ENCODE peak calls at places on chromosome 16, in seven cellular contexts. Y is upper lobe of left lung, X is ovary, Z is suprapubic skin, G is tibial nerve, Q is GM12878, B is transverse colon. U is an unnamed sample.
A peak's percentile ranks its signal among the peaks of the same experiment; 100 is the strongest.

GRCh38 chr16:8877894-8878522 is 4.1 kb upstream of the LITAFD start:
- DNase-seq in Z (no peak), B (no peak), X (no peak), G (no peak), Q (no peak), Y (no peak), U (no peak)

GRCh38 chr16:75383141-75383540 is 50.2 kb downstream of the CFDP1 start:
- DNase-seq in G (no peak), Y (no peak), Q (no peak), Z (no peak), X (no peak), B (no peak), U (no peak)

GRCh38 chr16:14347706-14348105 is 276.6 kb downstream of the MRTFB start:
- DNase-seq in Q (no peak), Z (no peak), G (no peak), B (no peak), X (no peak), Y (no peak), U (no peak)

GRCh38 chr16:3149630-3150345 is 15.0 kb downstream of the ZNF213 start:
- DNase-seq in Y (peak; percentile 75), Z (peak; percentile 89), Q (no peak), X (peak; percentile 70), B (peak; percentile 81), G (peak; percentile 58), U (peak; percentile 73)

GRCh38 chr16:1019234-1019933 is 37.8 kb downstream of the SOX8 start:
- DNase-seq in Q (no peak), Z (no peak), B (no peak), Y (no peak), G (peak; percentile 27), X (no peak), U (no peak)

GRCh38 chr16:65042966-65043365 is 78.9 kb downstream of the CDH11 start:
- DNase-seq in B (no peak), Q (no peak), G (no peak), Z (no peak), X (no peak), Y (no peak), U (no peak)

GRCh38 chr16:79638386-79639106 is 38.0 kb upstream of the MAF start:
- DNase-seq in Y (no peak), Q (no peak), G (no peak), X (no peak), B (no peak), Z (no peak), U (no peak)

GRCh38 chr16:57764341-57765159 is 29.0 kb downstream of the KATNB1 start:
- DNase-seq in Z (no peak), Y (peak; percentile 43), Q (peak; percentile 3), X (no peak), B (no peak), G (no peak), U (no peak)

GRCh38 chr16:50861926-50862325 is 120.0 kb downstream of the CYLD start:
- DNase-seq in G (no peak), Q (no peak), B (no peak), X (no peak), Z (no peak), Y (no peak), U (no peak)

GRCh38 chr16:75114946-75115825 is 1.4 kb downstream of the LDHD start:
- DNase-seq in B (no peak), X (peak; percentile 36), Q (no peak), G (no peak), Z (no peak), Y (no peak), U (no peak)

GRCh38 chr16:5056347-5056746 is 9.4 kb downstream of the C16orf89 start:
- DNase-seq in Q (no peak), B (peak; percentile 41), X (no peak), G (no peak), Z (no peak), Y (peak; percentile 53), U (peak; percentile 29)

GRCh38 chr16:56734429-56734828 is 4.5 kb downstream of the NUP93 start:
- DNase-seq in Y (no peak), B (no peak), G (no peak), X (no peak), Q (no peak), Z (no peak), U (no peak)

GRCh38 chr16:71276589-71277334 is 12.4 kb downstream of the CMTR2 start:
- DNase-seq in X (no peak), G (no peak), Q (no peak), Z (no peak), Y (no peak), B (no peak), U (no peak)

GRCh38 chr16:71230122-71230845 is at the start of gene HYDIN:
- DNase-seq in X (peak; percentile 26), Y (peak; percentile 85), G (no peak), Q (no peak), Z (peak; percentile 60), B (peak; percentile 41), U (no peak)

GRCh38 chr16:87954361-87954760 is 3.1 kb downstream of the BANP start:
- DNase-seq in B (no peak), Q (no peak), X (no peak), Z (no peak), G (no peak), Y (peak; percentile 53), U (peak; percentile 44)

GRCh38 chr16:554640-555413 is 5.4 kb upstream of the PRR35 start:
- DNase-seq in G (no peak), X (no peak), Y (no peak), Q (no peak), Z (no peak), B (peak; percentile 34), U (no peak)

GRCh38 chr16:24645739-24646645 is 83.5 kb upstream of the TNRC6A start:
- DNase-seq in X (no peak), B (no peak), G (peak; percentile 20), Q (no peak), Y (no peak), Z (no peak), U (no peak)

GRCh38 chr16:86740817-86741799 is 162.8 kb downstream of the FOXL1 start:
- DNase-seq in Z (no peak), X (no peak), Q (no peak), B (no peak), Y (no peak), G (peak; percentile 15), U (no peak)

GRCh38 chr16:71673190-71673956 is 47.4 kb downstream of the MARVELD3 start:
- DNase-seq in Z (no peak), X (no peak), Y (no peak), G (no peak), Q (no peak), B (no peak), U (no peak)

GRCh38 chr16:82344157-82344556 is 174.1 kb upstream of the MPHOSPH6 start:
- DNase-seq in B (no peak), Q (no peak), G (no peak), Z (no peak), Y (no peak), X (no peak), U (peak; percentile 55)

GRCh38 chr16:25747160-25747758 is 55.5 kb downstream of the HS3ST4 start:
- DNase-seq in Q (no peak), B (no peak), G (no peak), Y (no peak), Z (no peak), X (no peak), U (no peak)

GRCh38 chr16:35210681-35211433 is 1751.4 kb downstream of the TP53TG3F start:
- DNase-seq in Q (no peak), G (no peak), Y (no peak), X (no peak), B (no peak), Z (no peak), U (no peak)

GRCh38 chr16:78761427-78761826 is 662.0 kb downstream of the WWOX start:
- DNase-seq in X (no peak), Y (no peak), B (no peak), Z (no peak), Q (peak; percentile 34), G (no peak), U (no peak)

GRCh38 chr16:79409970-79410369 is 190.6 kb downstream of the MAF start:
- DNase-seq in B (no peak), G (no peak), X (no peak), Z (no peak), Y (no peak), Q (no peak), U (no peak)

GRCh38 chr16:17607624-17608023 is 136.9 kb upstream of the XYLT1 start:
- DNase-seq in X (no peak), B (no peak), Z (no peak), Q (no peak), Y (no peak), G (no peak), U (no peak)

DNA sequence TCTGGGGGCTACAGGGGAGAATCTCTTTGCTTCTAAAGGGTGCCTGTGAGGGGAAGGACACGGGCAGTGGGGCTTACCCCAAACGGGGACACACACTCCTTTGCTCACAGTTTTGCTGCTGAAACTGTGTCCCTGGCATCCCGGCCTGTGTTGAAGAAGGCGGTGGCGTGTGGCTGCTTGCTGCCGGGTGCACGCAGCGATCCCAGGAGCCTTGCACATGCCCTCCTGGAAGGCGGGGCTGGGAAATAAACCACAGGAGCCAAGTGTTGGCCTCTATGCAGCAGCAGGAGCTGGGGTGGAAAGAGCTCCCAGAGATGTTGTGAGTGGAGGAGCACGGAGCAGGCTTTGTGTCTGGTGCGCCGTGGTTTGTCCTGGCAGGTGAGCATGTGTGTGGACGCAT is 131.0 kb upstream of the CIBAR2 start:
- DNase-seq in B (no peak), Y (no peak), X (no peak), Q (no peak), Z (no peak), G (no peak), U (no peak)
- TF ChIP-seq EP300 in B (no peak), Y (no peak), X (no peak), Q (no peak), Z (no peak), G (no peak), U (no peak)

DNA sequence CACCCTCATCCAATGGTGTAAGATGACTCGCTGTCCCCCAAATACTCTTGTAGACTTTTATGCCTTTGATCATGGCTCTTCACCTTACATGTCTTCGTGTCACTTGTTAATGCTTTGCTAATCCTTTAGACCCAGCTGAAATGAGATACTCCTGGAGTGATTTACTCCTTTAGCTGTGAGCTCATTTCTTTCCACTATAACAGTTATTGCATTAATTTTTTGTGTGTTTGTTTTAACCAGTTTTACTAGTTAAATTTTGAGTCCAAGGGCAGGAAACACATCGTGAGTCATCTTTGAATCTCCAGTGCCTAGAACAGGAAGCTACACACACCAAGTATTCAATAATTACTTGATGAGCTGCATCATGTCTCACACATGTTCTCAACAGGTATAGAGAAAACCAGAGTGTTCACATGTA is 6.5 kb upstream of the CTCF start:
- DNase-seq in B (no peak), Z (no peak), Q (no peak), Y (no peak), G (no peak), X (no peak), U (no peak)
- H3K4me1 ChIP-seq in B (no peaks in the 10 kb centered on the region), Z (peaks cover 29% of the 10 kb centered on the region), Q (peaks cover 31% of the 10 kb centered on the region), Y (peaks cover 10% of the 10 kb centered on the region), G (peaks cover 9% of the 10 kb centered on the region), X (no peaks in the 10 kb centered on the region), U (peaks cover 13% of the 10 kb centered on the region)

GRCh38 chr16:15798671-15799070 is 58.2 kb downstream of the MYH11 start:
- DNase-seq in B (no peak), G (no peak), Z (peak; percentile 33), Q (no peak), Y (no peak), X (no peak), U (no peak)
- H3K27ac ChIP-seq in B (no peak overlapping the region), G (no peak overlapping the region), Z (no peak overlapping the region), Q (no peak overlapping the region), Y (no peak overlapping the region), X (no peak overlapping the region), U (no peak overlapping the region)

GRCh38 chr16:29767062-29767461 is 11.0 kb upstream of the ZG16 start:
- DNase-seq in X (no peak), Y (no peak), B (no peak), G (no peak), Z (no peak), Q (no peak), U (no peak)
- TF ChIP-seq EP300 in X (no peak), Y (no peak), B (no peak), G (no peak), Z (no peak), Q (no peak), U (no peak)

U was measured in stomach.